ENCODE peak calls at places on chromosomes 7 and 10, in nine cellular contexts. One of them, this sample, is unnamed.

GRCh38 chr7:29248713-29249382 is 54.3 kb downstream of the CHN2 start:
- DNase-seq in endothelial cell: no peak
- DNase-seq in PC-3: no peak
- DNase-seq in H9: no peak
- DNase-seq in coronary artery: no peak
- DNase-seq in cardiac muscle cell: no peak
- DNase-seq in fibroblast of lung: no peak
- DNase-seq in right atrium auricular region: no peak
- DNase-seq in fibroblast of mammary gland: no peak
- DNase-seq in this sample: no peak

GRCh38 chr7:139798892-139799291 is 21.1 kb upstream of the HIPK2 start:
- DNase-seq in H9: no peak
- DNase-seq in fibroblast of mammary gland: no peak
- DNase-seq in right atrium auricular region: no peak
- DNase-seq in fibroblast of lung: no peak
- DNase-seq in cardiac muscle cell: no peak
- DNase-seq in endothelial cell: no peak
- DNase-seq in PC-3: no peak
- DNase-seq in coronary artery: no peak
- DNase-seq in this sample: peak; percentile 68

GRCh38 chr7:93159490-93159889 is 11.3 kb upstream of the SAMD9L start:
- DNase-seq in PC-3: no peak
- DNase-seq in fibroblast of lung: peak; percentile 9
- DNase-seq in cardiac muscle cell: no peak
- DNase-seq in right atrium auricular region: no peak
- DNase-seq in H9: no peak
- DNase-seq in endothelial cell: no peak
- DNase-seq in coronary artery: no peak
- DNase-seq in fibroblast of mammary gland: no peak
- DNase-seq in this sample: no peak

GRCh38 chr10:14173706-14174594 is 156.8 kb downstream of the FRMD4A start:
- DNase-seq in right atrium auricular region: no peak
- DNase-seq in coronary artery: no peak
- DNase-seq in fibroblast of mammary gland: no peak
- DNase-seq in fibroblast of lung: peak; percentile 28
- DNase-seq in PC-3: peak; percentile 7
- DNase-seq in H9: peak; percentile 44
- DNase-seq in cardiac muscle cell: peak; percentile 44
- DNase-seq in endothelial cell: peak; percentile 25
- DNase-seq in this sample: peak; percentile 76

GRCh38 chr10:119416855-119417254 is 125.7 kb downstream of the RGS10 start:
- DNase-seq in coronary artery: no peak
- DNase-seq in cardiac muscle cell: peak; percentile 77
- DNase-seq in fibroblast of mammary gland: peak; percentile 56
- DNase-seq in endothelial cell: peak; percentile 62
- DNase-seq in right atrium auricular region: no peak
- DNase-seq in H9: peak; percentile 80
- DNase-seq in PC-3: peak; percentile 58
- DNase-seq in fibroblast of lung: peak; percentile 63
- DNase-seq in this sample: peak; percentile 92

GRCh38 chr7:154569916-154570315 is 433.0 kb downstream of the PAXIP1 start:
- DNase-seq in cardiac muscle cell: no peak
- DNase-seq in coronary artery: no peak
- DNase-seq in PC-3: no peak
- DNase-seq in right atrium auricular region: no peak
- DNase-seq in fibroblast of mammary gland: no peak
- DNase-seq in H9: no peak
- DNase-seq in fibroblast of lung: no peak
- DNase-seq in endothelial cell: no peak
- DNase-seq in this sample: no peak

GRCh38 chr10:79353000-79353406 is 5.7 kb downstream of the PPIF start:
- DNase-seq in endothelial cell: no peak
- DNase-seq in PC-3: no peak
- DNase-seq in coronary artery: no peak
- DNase-seq in H9: peak; percentile 17
- DNase-seq in fibroblast of mammary gland: no peak
- DNase-seq in right atrium auricular region: no peak
- DNase-seq in cardiac muscle cell: no peak
- DNase-seq in fibroblast of lung: no peak
- DNase-seq in this sample: no peak

GRCh38 chr10:70052462-70053211 is at the start of gene MACROH2A2:
- DNase-seq in cardiac muscle cell: peak; percentile 85
- DNase-seq in fibroblast of lung: peak; percentile 69
- DNase-seq in right atrium auricular region: peak; percentile 65
- DNase-seq in endothelial cell: peak; percentile 70
- DNase-seq in fibroblast of mammary gland: peak; percentile 57
- DNase-seq in PC-3: peak; percentile 85
- DNase-seq in H9: peak; percentile 84
- DNase-seq in coronary artery: no peak
- DNase-seq in this sample: peak; percentile 94

GRCh38 chr10:112519129-112519761 is 72.2 kb downstream of the VTI1A start:
- DNase-seq in right atrium auricular region: no peak
- DNase-seq in coronary artery: no peak
- DNase-seq in fibroblast of mammary gland: no peak
- DNase-seq in fibroblast of lung: no peak
- DNase-seq in endothelial cell: no peak
- DNase-seq in cardiac muscle cell: no peak
- DNase-seq in PC-3: peak; percentile 44
- DNase-seq in H9: no peak
- DNase-seq in this sample: no peak

DNA sequence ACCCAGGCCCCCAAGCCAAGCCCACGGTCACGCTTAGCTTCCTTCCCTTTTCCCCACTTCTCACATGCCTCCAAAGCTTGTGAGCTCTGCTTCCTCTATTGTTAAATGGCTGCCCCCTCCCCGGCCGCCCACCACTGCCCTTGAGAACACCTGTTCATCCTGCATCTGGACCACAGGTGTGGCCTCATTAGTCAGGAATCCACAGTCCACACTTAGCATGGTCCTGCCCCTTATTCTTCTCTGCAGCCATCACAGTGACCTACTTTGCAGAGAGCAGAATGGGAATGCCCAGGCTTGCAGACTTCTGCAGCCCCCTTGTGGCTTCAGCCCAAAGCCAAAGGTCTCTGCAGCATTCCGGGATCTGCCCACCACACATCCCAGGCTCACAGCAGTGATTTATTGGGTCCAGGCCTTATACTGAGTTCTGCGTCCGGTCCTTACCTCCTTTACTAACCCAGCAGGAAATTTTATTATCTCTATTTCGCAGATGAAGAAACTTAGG is 67.0 kb downstream of the PTPRE start:
- DNase-seq in H9: peak; percentile 71
- DNase-seq in PC-3: no peak
- DNase-seq in cardiac muscle cell: no peak
- DNase-seq in right atrium auricular region: no peak
- DNase-seq in coronary artery: peak; percentile 55
- DNase-seq in endothelial cell: no peak
- DNase-seq in fibroblast of mammary gland: no peak
- DNase-seq in fibroblast of lung: no peak
- DNase-seq in this sample: peak; percentile 75
- TF ChIP-seq CTCF in H9: peak; percentile 53
- TF ChIP-seq CTCF in PC-3: no peak
- TF ChIP-seq CTCF in cardiac muscle cell: no peak
- TF ChIP-seq CTCF in right atrium auricular region: peak; percentile 32
- TF ChIP-seq CTCF in coronary artery: no peak
- TF ChIP-seq CTCF in endothelial cell: no peak
- TF ChIP-seq CTCF in fibroblast of mammary gland: no peak
- TF ChIP-seq CTCF in fibroblast of lung: no peak
- TF ChIP-seq CTCF in this sample: peak; percentile 79

DNA sequence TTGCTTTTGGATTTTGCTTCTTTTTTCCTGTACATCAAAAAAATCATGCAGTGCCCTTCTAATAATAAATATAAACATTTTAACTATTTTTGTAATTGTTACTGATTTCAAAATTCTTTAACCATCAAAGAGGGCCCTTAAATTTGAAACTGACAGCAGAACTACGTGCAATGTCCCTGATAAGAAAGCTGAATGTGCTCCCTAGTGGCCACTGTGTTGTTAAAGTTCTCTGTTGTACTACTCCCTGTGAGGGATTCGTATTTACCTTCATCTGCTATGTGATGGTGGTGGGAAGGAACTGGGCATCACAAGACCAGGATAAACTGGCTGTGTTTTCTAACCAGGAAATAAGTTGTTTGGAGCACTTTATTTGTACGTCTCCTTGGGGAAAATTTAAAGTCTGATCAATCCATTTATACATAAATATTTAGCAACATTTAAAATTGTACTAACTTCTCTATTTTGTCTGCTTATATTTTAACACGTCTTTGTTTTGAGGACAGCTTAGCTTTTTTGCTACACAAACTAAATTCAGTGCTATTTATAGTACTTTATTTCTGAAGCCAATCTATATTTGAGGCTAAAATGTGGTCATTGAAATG is 322.4 kb downstream of the HGF start:
- DNase-seq in PC-3: peak; percentile 75
- DNase-seq in coronary artery: no peak
- DNase-seq in endothelial cell: peak; percentile 21
- DNase-seq in H9: no peak
- DNase-seq in right atrium auricular region: no peak
- DNase-seq in fibroblast of lung: peak; percentile 81
- DNase-seq in cardiac muscle cell: peak; percentile 50
- DNase-seq in fibroblast of mammary gland: peak; percentile 79
- DNase-seq in this sample: peak; percentile 57
- TF ChIP-seq CTCF in PC-3: peak; percentile 73
- TF ChIP-seq CTCF in coronary artery: no peak
- TF ChIP-seq CTCF in endothelial cell: peak; percentile 23
- TF ChIP-seq CTCF in H9: peak; percentile 67
- TF ChIP-seq CTCF in right atrium auricular region: peak; percentile 40
- TF ChIP-seq CTCF in fibroblast of lung: peak; percentile 63
- TF ChIP-seq CTCF in cardiac muscle cell: peak; percentile 53
- TF ChIP-seq CTCF in fibroblast of mammary gland: peak; percentile 68
- TF ChIP-seq CTCF in this sample: peak; percentile 78

GRCh38 chr10:55283041-55283440 is 482.0 kb upstream of the PCDH15 start:
- DNase-seq in cardiac muscle cell: no peak
- DNase-seq in H9: no peak
- DNase-seq in PC-3: peak; percentile 34
- DNase-seq in fibroblast of lung: peak; percentile 23
- DNase-seq in fibroblast of mammary gland: peak; percentile 57
- DNase-seq in coronary artery: no peak
- DNase-seq in right atrium auricular region: no peak
- DNase-seq in endothelial cell: no peak
- DNase-seq in this sample: no peak

GRCh38 chr10:55287346-55287745 is 486.3 kb upstream of the PCDH15 start:
- DNase-seq in endothelial cell: no peak
- DNase-seq in fibroblast of lung: peak; percentile 0
- DNase-seq in fibroblast of mammary gland: no peak
- DNase-seq in right atrium auricular region: no peak
- DNase-seq in H9: no peak
- DNase-seq in coronary artery: no peak
- DNase-seq in PC-3: peak; percentile 47
- DNase-seq in cardiac muscle cell: no peak
- DNase-seq in this sample: no peak
- TF ChIP-seq CTCF in endothelial cell: no peak
- TF ChIP-seq CTCF in fibroblast of lung: no peak
- TF ChIP-seq CTCF in fibroblast of mammary gland: no peak
- TF ChIP-seq CTCF in right atrium auricular region: peak; percentile 15
- TF ChIP-seq CTCF in H9: no peak
- TF ChIP-seq CTCF in coronary artery: no peak
- TF ChIP-seq CTCF in PC-3: peak; percentile 58
- TF ChIP-seq CTCF in cardiac muscle cell: no peak
- TF ChIP-seq CTCF in this sample: peak; percentile 46

DNA sequence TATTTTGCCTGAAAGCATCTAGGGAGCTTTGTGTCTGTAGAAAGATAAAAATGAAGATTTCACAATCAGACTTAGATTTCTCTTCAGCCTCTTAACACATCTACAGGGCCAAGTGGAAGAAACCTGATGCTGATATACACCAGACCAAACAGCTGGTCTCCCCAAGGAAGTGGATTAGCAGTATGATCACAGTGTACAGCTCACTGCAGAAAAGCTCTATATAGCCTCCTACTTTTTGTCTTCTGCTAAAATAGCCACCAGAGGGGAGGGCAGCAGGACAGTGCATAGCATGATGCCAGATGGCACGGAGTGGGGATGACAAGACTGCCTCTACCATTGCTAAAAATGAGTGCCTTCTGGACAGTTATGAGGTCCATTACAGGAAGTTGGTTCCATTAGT is 16.0 kb downstream of the FAM13C start:
- DNase-seq in endothelial cell: no peak
- DNase-seq in PC-3: no peak
- DNase-seq in coronary artery: no peak
- DNase-seq in right atrium auricular region: no peak
- DNase-seq in fibroblast of lung: peak; percentile 57
- DNase-seq in H9: no peak
- DNase-seq in cardiac muscle cell: peak; percentile 48
- DNase-seq in fibroblast of mammary gland: no peak
- DNase-seq in this sample: no peak
- TF ChIP-seq CTCF in endothelial cell: no peak
- TF ChIP-seq CTCF in PC-3: no peak
- TF ChIP-seq CTCF in coronary artery: no peak
- TF ChIP-seq CTCF in right atrium auricular region: no peak
- TF ChIP-seq CTCF in fibroblast of lung: no peak
- TF ChIP-seq CTCF in H9: no peak
- TF ChIP-seq CTCF in cardiac muscle cell: no peak
- TF ChIP-seq CTCF in fibroblast of mammary gland: no peak
- TF ChIP-seq CTCF in this sample: no peak

This sample was measured in endodermal cell.